ENCODE peak calls at places on chromosome 21, in six cellular contexts. H is D341Med; Y is fibroblast of lung; F is omental fat pad; Q is activated T-cell treated with anti-CD3 and anti-CD28 coated beads, Interleukin-2, amount 50 U/mL, for 4 hours; P is tibial nerve. A is an unnamed sample.

GRCh38 chr21:35743571-35743970 is 316.8 kb downstream of the SETD4 start:
- DNase-seq in H (no peak), Y (peak), Q (no peak), F (no peak), P (no peak), A (no peak)

GRCh38 chr21:45388011-45388521 is 16.9 kb upstream of the COL18A1 start:
- DNase-seq in F (no peak), Y (no peak), H (no peak), Q (no peak), P (no peak), A (no peak)

GRCh38 chr21:19998450-19998849 is 999.8 kb upstream of the NCAM2 start:
- DNase-seq in P (no peak), F (no peak), Q (no peak), Y (no peak), H (no peak), A (no peak)

GRCh38 chr21:41664881-41665765 is 101.7 kb downstream of the RIPK4 start:
- DNase-seq in H (peak), P (peak), Y (peak), F (no peak), Q (no peak), A (no peak)

GRCh38 chr21:45249626-45250025 is 38.1 kb downstream of the POFUT2 start:
- DNase-seq in F (no peak), P (no peak), H (no peak), Y (no peak), Q (no peak), A (no peak)

GRCh38 chr21:25567472-25567871 is 39.8 kb downstream of the MRPL39 start:
- DNase-seq in Q (no peak), H (no peak), Y (no peak), F (no peak), P (no peak), A (no peak)

GRCh38 chr21:30268608-30269197 is 14.0 kb downstream of the KRTAP24-1 start:
- DNase-seq in F (no peak), H (peak), P (no peak), Q (no peak), Y (no peak), A (peak)

GRCh38 chr21:44773291-44773932 is 28.2 kb downstream of the UBE2G2 start:
- DNase-seq in Q (no peak), P (no peak), H (no peak), F (no peak), Y (no peak), A (peak)

GRCh38 chr21:41631564-41632461 is 123.9 kb upstream of the TMPRSS2 start:
- DNase-seq in H (no peak), Y (peak), F (no peak), P (no peak), Q (no peak), A (no peak)

GRCh38 chr21:36718951-36719501 is 20.1 kb downstream of the SIM2 start:
- DNase-seq in H (no peak), Q (no peak), F (no peak), Y (no peak), P (no peak), A (no peak)

GRCh38 chr21:26934383-26934782 is 32.5 kb downstream of the ADAMTS5 start:
- DNase-seq in F (no peak), H (no peak), Q (no peak), P (no peak), Y (no peak), A (no peak)

GRCh38 chr21:45579383-45580180 is 37.3 kb upstream of the SLC19A1 start:
- DNase-seq in Y (no peak), H (no peak), F (peak), Q (no peak), P (no peak), A (peak)

GRCh38 chr21:36260030-36260787 is 59.8 kb upstream of the MORC3 start:
- DNase-seq in P (peak), H (peak), Y (peak), Q (peak), F (no peak), A (peak)

GRCh38 chr21:37047079-37047478 is 25.8 kb downstream of the PIGP start:
- DNase-seq in P (no peak), Y (no peak), Q (no peak), F (no peak), H (no peak), A (no peak)

GRCh38 chr21:37220433-37220980 is 46.6 kb downstream of the VPS26C start:
- DNase-seq in F (no peak), P (peak), H (peak), Y (peak), Q (no peak), A (peak)

GRCh38 chr21:39715804-39716397 is 29.1 kb upstream of the IGSF5 start:
- DNase-seq in Y (peak), P (peak), F (peak), H (peak), Q (peak), A (peak)

GRCh38 chr21:33394260-33394659 is 9.0 kb upstream of the IFNGR2 start:
- DNase-seq in H (no peak), Y (peak), Q (no peak), F (no peak), P (peak), A (no peak)